ENCODE peak calls at places on chromosomes 11 and 22, in six cellular contexts. U is stimulated activated CD4-positive, alpha-beta T cell treated with anti-CD3 and anti-CD28 coated beads, TNF-alpha, amount 100 ng/mL, for 24 hours; L is neural progenitor cell; K is psoas muscle; N is KG1; F is pancreas. Q is an unnamed sample.

GRCh38 chr11:73623651-73624050 is 22.7 kb upstream of the PLEKHB1 start:
- DNase-seq in U (no peak), F (no peak), N (no peak), L (no peak), K (no peak), Q (peak)

GRCh38 chr11:34205326-34206035 is 100.1 kb downstream of the NAT10 start:
- DNase-seq in K (no peak), N (no peak), F (no peak), U (no peak), L (no peak), Q (no peak)

GRCh38 chr22:23369054-23369685 is 188.9 kb downstream of the BCR start:
- DNase-seq in L (no peak), K (no peak), U (no peak), N (no peak), F (no peak), Q (no peak)

GRCh38 chr11:115672999-115673411 is 168.8 kb upstream of the CADM1 start:
- DNase-seq in N (no peak), L (no peak), U (no peak), K (peak), F (no peak), Q (peak)

GRCh38 chr11:87463486-87464102 is 425.9 kb downstream of the TMEM135 start:
- DNase-seq in L (peak), K (no peak), F (no peak), N (no peak), U (no peak), Q (no peak)

GRCh38 chr11:32088117-32088941 is 2.5 kb upstream of the RCN1 start:
- DNase-seq in U (no peak), N (no peak), F (no peak), K (no peak), L (no peak), Q (peak)

GRCh38 chr11:11628651-11629050 is 6.8 kb upstream of the GALNT18 start:
- DNase-seq in L (no peak), F (no peak), N (no peak), K (no peak), U (no peak), Q (no peak)

GRCh38 chr11:111384494-111384893 is 5.4 kb upstream of the POU2AF1 start:
- DNase-seq in U (no peak), L (no peak), N (no peak), F (no peak), K (no peak), Q (no peak)

GRCh38 chr11:123434911-123435310 is 4.8 kb downstream of the GRAMD1B start:
- DNase-seq in F (no peak), U (no peak), N (no peak), K (no peak), L (peak), Q (no peak)

GRCh38 chr22:37275134-37275533 is 7.2 kb upstream of the CYTH4 start:
- DNase-seq in K (no peak), N (no peak), U (no peak), L (no peak), F (no peak), Q (no peak)

GRCh38 chr11:120184946-120185677 is 25.7 kb upstream of the OAF start:
- DNase-seq in U (no peak), N (no peak), L (no peak), K (peak), F (peak), Q (peak)

GRCh38 chr22:20494978-20495860 is at the start of gene KLHL22:
- DNase-seq in U (no peak), K (no peak), L (no peak), F (peak), N (peak), Q (peak)

GRCh38 chr11:11931461-11932055 is 76.9 kb downstream of the DKK3 start:
- DNase-seq in K (no peak), N (no peak), U (no peak), L (peak), F (no peak), Q (peak)

GRCh38 chr11:40247023-40247422 is 1212.4 kb downstream of the LRRC4C start:
- DNase-seq in K (no peak), L (peak), F (no peak), U (no peak), N (no peak), Q (no peak)

GRCh38 chr11:128343134-128343514 is 244.2 kb downstream of the ETS1 start:
- DNase-seq in K (no peak), N (no peak), F (no peak), U (no peak), L (no peak), Q (no peak)

GRCh38 chr11:110474578-110474977 is 44.8 kb downstream of the FDX1 start:
- DNase-seq in K (no peak), U (no peak), N (no peak), L (no peak), F (no peak), Q (no peak)

GRCh38 chr11:15072551-15073143 is 746 bp upstream of the CALCB start:
- DNase-seq in U (no peak), N (no peak), F (no peak), K (no peak), L (no peak), Q (no peak)

GRCh38 chr22:20229916-20230775 is 38.0 kb downstream of the RTN4R start:
- DNase-seq in F (no peak), K (no peak), U (no peak), L (no peak), N (no peak), Q (no peak)

GRCh38 chr11:68373189-68373809 is 60.9 kb downstream of the LRP5 start:
- DNase-seq in F (no peak), K (no peak), U (no peak), L (no peak), N (no peak), Q (no peak)

GRCh38 chr11:93567406-93567819 is 24.2 kb upstream of the SMCO4 start:
- DNase-seq in K (peak), U (no peak), F (peak), N (no peak), L (no peak), Q (peak)